ENCODE peak calls at places on chromosome 22, in eight cellular contexts. One of them, this sample, is unnamed.

GRCh38 chr22:38873469-38874411 is 1.7 kb upstream of the CBX6 start:
- DNase-seq in effector CD4-positive, alpha-beta T cell: peak
- DNase-seq in NCI-H1417: peak
- DNase-seq in hippocampal formation: no peak
- DNase-seq in endothelial cell of umbilical vein: no peak
- DNase-seq in posterior vena cava: peak
- DNase-seq in non-pigmented ciliary epithelial cell: no peak
- DNase-seq in stimulated activated CD4-positive, alpha-beta T cell treated with anti-CD3 and anti-CD28 coated beads, Interleukin-4, amount 100 ng/mL, for 4 hours: peak
- DNase-seq in this sample: no peak

GRCh38 chr22:36274547-36274946 is 21.6 kb downstream of the APOL1 start:
- DNase-seq in effector CD4-positive, alpha-beta T cell: no peak
- DNase-seq in NCI-H1417: no peak
- DNase-seq in hippocampal formation: no peak
- DNase-seq in endothelial cell of umbilical vein: no peak
- DNase-seq in posterior vena cava: no peak
- DNase-seq in non-pigmented ciliary epithelial cell: no peak
- DNase-seq in stimulated activated CD4-positive, alpha-beta T cell treated with anti-CD3 and anti-CD28 coated beads, Interleukin-4, amount 100 ng/mL, for 4 hours: no peak
- DNase-seq in this sample: no peak

GRCh38 chr22:27885977-27886842 is 32.8 kb downstream of the PITPNB start:
- DNase-seq in effector CD4-positive, alpha-beta T cell: peak
- DNase-seq in NCI-H1417: peak
- DNase-seq in hippocampal formation: no peak
- DNase-seq in endothelial cell of umbilical vein: peak
- DNase-seq in posterior vena cava: no peak
- DNase-seq in non-pigmented ciliary epithelial cell: peak
- DNase-seq in stimulated activated CD4-positive, alpha-beta T cell treated with anti-CD3 and anti-CD28 coated beads, Interleukin-4, amount 100 ng/mL, for 4 hours: peak
- DNase-seq in this sample: no peak

GRCh38 chr22:23180893-23181762 is 819 bp downstream of the BCR start:
- DNase-seq in effector CD4-positive, alpha-beta T cell: no peak
- DNase-seq in NCI-H1417: no peak
- DNase-seq in hippocampal formation: no peak
- DNase-seq in endothelial cell of umbilical vein: peak
- DNase-seq in posterior vena cava: no peak
- DNase-seq in non-pigmented ciliary epithelial cell: no peak
- DNase-seq in stimulated activated CD4-positive, alpha-beta T cell treated with anti-CD3 and anti-CD28 coated beads, Interleukin-4, amount 100 ng/mL, for 4 hours: no peak
- DNase-seq in this sample: peak

GRCh38 chr22:37501610-37502341 is 15.6 kb upstream of the MFNG start:
- DNase-seq in effector CD4-positive, alpha-beta T cell: no peak
- DNase-seq in NCI-H1417: peak
- DNase-seq in hippocampal formation: no peak
- DNase-seq in endothelial cell of umbilical vein: peak
- DNase-seq in posterior vena cava: no peak
- DNase-seq in non-pigmented ciliary epithelial cell: peak
- DNase-seq in stimulated activated CD4-positive, alpha-beta T cell treated with anti-CD3 and anti-CD28 coated beads, Interleukin-4, amount 100 ng/mL, for 4 hours: no peak
- DNase-seq in this sample: no peak

GRCh38 chr22:36104435-36104834 is 56.1 kb downstream of the APOL3 start:
- DNase-seq in effector CD4-positive, alpha-beta T cell: no peak
- DNase-seq in NCI-H1417: no peak
- DNase-seq in hippocampal formation: no peak
- DNase-seq in endothelial cell of umbilical vein: no peak
- DNase-seq in posterior vena cava: peak
- DNase-seq in non-pigmented ciliary epithelial cell: no peak
- DNase-seq in stimulated activated CD4-positive, alpha-beta T cell treated with anti-CD3 and anti-CD28 coated beads, Interleukin-4, amount 100 ng/mL, for 4 hours: no peak
- DNase-seq in this sample: no peak

GRCh38 chr22:47133263-47133662 is 370.8 kb downstream of the TBC1D22A start:
- DNase-seq in effector CD4-positive, alpha-beta T cell: no peak
- DNase-seq in NCI-H1417: no peak
- DNase-seq in hippocampal formation: no peak
- DNase-seq in endothelial cell of umbilical vein: no peak
- DNase-seq in posterior vena cava: no peak
- DNase-seq in non-pigmented ciliary epithelial cell: no peak
- DNase-seq in stimulated activated CD4-positive, alpha-beta T cell treated with anti-CD3 and anti-CD28 coated beads, Interleukin-4, amount 100 ng/mL, for 4 hours: no peak
- DNase-seq in this sample: no peak

GRCh38 chr22:47376322-47376700 is 613.9 kb downstream of the TBC1D22A start:
- DNase-seq in effector CD4-positive, alpha-beta T cell: no peak
- DNase-seq in NCI-H1417: no peak
- DNase-seq in hippocampal formation: no peak
- DNase-seq in endothelial cell of umbilical vein: no peak
- DNase-seq in posterior vena cava: no peak
- DNase-seq in non-pigmented ciliary epithelial cell: no peak
- DNase-seq in stimulated activated CD4-positive, alpha-beta T cell treated with anti-CD3 and anti-CD28 coated beads, Interleukin-4, amount 100 ng/mL, for 4 hours: no peak
- DNase-seq in this sample: no peak

GRCh38 chr22:19035474-19036228 is 86.6 kb downstream of the DGCR2 start:
- DNase-seq in effector CD4-positive, alpha-beta T cell: no peak
- DNase-seq in NCI-H1417: no peak
- DNase-seq in hippocampal formation: no peak
- DNase-seq in endothelial cell of umbilical vein: no peak
- DNase-seq in posterior vena cava: no peak
- DNase-seq in non-pigmented ciliary epithelial cell: no peak
- DNase-seq in stimulated activated CD4-positive, alpha-beta T cell treated with anti-CD3 and anti-CD28 coated beads, Interleukin-4, amount 100 ng/mL, for 4 hours: no peak
- DNase-seq in this sample: peak

GRCh38 chr22:42887523-42888507 is 30.7 kb upstream of the ARFGAP3 start:
- DNase-seq in effector CD4-positive, alpha-beta T cell: no peak
- DNase-seq in NCI-H1417: no peak
- DNase-seq in hippocampal formation: no peak
- DNase-seq in endothelial cell of umbilical vein: no peak
- DNase-seq in posterior vena cava: no peak
- DNase-seq in non-pigmented ciliary epithelial cell: no peak
- DNase-seq in stimulated activated CD4-positive, alpha-beta T cell treated with anti-CD3 and anti-CD28 coated beads, Interleukin-4, amount 100 ng/mL, for 4 hours: no peak
- DNase-seq in this sample: no peak

GRCh38 chr22:23386822-23387580 is 193.1 kb downstream of the IGLL1 start:
- DNase-seq in effector CD4-positive, alpha-beta T cell: no peak
- DNase-seq in NCI-H1417: no peak
- DNase-seq in hippocampal formation: no peak
- DNase-seq in endothelial cell of umbilical vein: no peak
- DNase-seq in posterior vena cava: peak
- DNase-seq in non-pigmented ciliary epithelial cell: no peak
- DNase-seq in stimulated activated CD4-positive, alpha-beta T cell treated with anti-CD3 and anti-CD28 coated beads, Interleukin-4, amount 100 ng/mL, for 4 hours: no peak
- DNase-seq in this sample: no peak

GRCh38 chr22:42830161-42830560 is 26.9 kb downstream of the ARFGAP3 start:
- DNase-seq in effector CD4-positive, alpha-beta T cell: no peak
- DNase-seq in NCI-H1417: no peak
- DNase-seq in hippocampal formation: no peak
- DNase-seq in endothelial cell of umbilical vein: no peak
- DNase-seq in posterior vena cava: no peak
- DNase-seq in non-pigmented ciliary epithelial cell: no peak
- DNase-seq in stimulated activated CD4-positive, alpha-beta T cell treated with anti-CD3 and anti-CD28 coated beads, Interleukin-4, amount 100 ng/mL, for 4 hours: no peak
- DNase-seq in this sample: no peak

GRCh38 chr22:49046546-49047305 is 780.9 kb downstream of the BRD1 start:
- DNase-seq in effector CD4-positive, alpha-beta T cell: no peak
- DNase-seq in NCI-H1417: peak
- DNase-seq in hippocampal formation: peak
- DNase-seq in endothelial cell of umbilical vein: no peak
- DNase-seq in posterior vena cava: peak
- DNase-seq in non-pigmented ciliary epithelial cell: no peak
- DNase-seq in stimulated activated CD4-positive, alpha-beta T cell treated with anti-CD3 and anti-CD28 coated beads, Interleukin-4, amount 100 ng/mL, for 4 hours: no peak
- DNase-seq in this sample: peak

GRCh38 chr22:23105919-23106853 is 35.6 kb downstream of the RSPH14 start:
- DNase-seq in effector CD4-positive, alpha-beta T cell: no peak
- DNase-seq in NCI-H1417: no peak
- DNase-seq in hippocampal formation: no peak
- DNase-seq in endothelial cell of umbilical vein: no peak
- DNase-seq in posterior vena cava: no peak
- DNase-seq in non-pigmented ciliary epithelial cell: no peak
- DNase-seq in stimulated activated CD4-positive, alpha-beta T cell treated with anti-CD3 and anti-CD28 coated beads, Interleukin-4, amount 100 ng/mL, for 4 hours: no peak
- DNase-seq in this sample: no peak

GRCh38 chr22:49656291-49656851 is 171.3 kb downstream of the BRD1 start:
- DNase-seq in effector CD4-positive, alpha-beta T cell: no peak
- DNase-seq in NCI-H1417: no peak
- DNase-seq in hippocampal formation: no peak
- DNase-seq in endothelial cell of umbilical vein: no peak
- DNase-seq in posterior vena cava: no peak
- DNase-seq in non-pigmented ciliary epithelial cell: no peak
- DNase-seq in stimulated activated CD4-positive, alpha-beta T cell treated with anti-CD3 and anti-CD28 coated beads, Interleukin-4, amount 100 ng/mL, for 4 hours: no peak
- DNase-seq in this sample: no peak

GRCh38 chr22:27581688-27582087 is 219.9 kb downstream of the MN1 start:
- DNase-seq in effector CD4-positive, alpha-beta T cell: no peak
- DNase-seq in NCI-H1417: no peak
- DNase-seq in hippocampal formation: peak
- DNase-seq in endothelial cell of umbilical vein: no peak
- DNase-seq in posterior vena cava: peak
- DNase-seq in non-pigmented ciliary epithelial cell: no peak
- DNase-seq in stimulated activated CD4-positive, alpha-beta T cell treated with anti-CD3 and anti-CD28 coated beads, Interleukin-4, amount 100 ng/mL, for 4 hours: no peak
- DNase-seq in this sample: no peak

GRCh38 chr22:29073618-29074275 is 912 bp downstream of the KREMEN1 start:
- DNase-seq in effector CD4-positive, alpha-beta T cell: no peak
- DNase-seq in NCI-H1417: no peak
- DNase-seq in hippocampal formation: peak
- DNase-seq in endothelial cell of umbilical vein: no peak
- DNase-seq in posterior vena cava: no peak
- DNase-seq in non-pigmented ciliary epithelial cell: no peak
- DNase-seq in stimulated activated CD4-positive, alpha-beta T cell treated with anti-CD3 and anti-CD28 coated beads, Interleukin-4, amount 100 ng/mL, for 4 hours: peak
- DNase-seq in this sample: peak

GRCh38 chr22:35330258-35330861 is 30.7 kb downstream of the TOM1 start:
- DNase-seq in effector CD4-positive, alpha-beta T cell: peak
- DNase-seq in NCI-H1417: no peak
- DNase-seq in hippocampal formation: no peak
- DNase-seq in endothelial cell of umbilical vein: peak
- DNase-seq in posterior vena cava: peak
- DNase-seq in non-pigmented ciliary epithelial cell: no peak
- DNase-seq in stimulated activated CD4-positive, alpha-beta T cell treated with anti-CD3 and anti-CD28 coated beads, Interleukin-4, amount 100 ng/mL, for 4 hours: peak
- DNase-seq in this sample: no peak

GRCh38 chr22:37929390-37929789 is 23.3 kb downstream of the MICALL1 start:
- DNase-seq in effector CD4-positive, alpha-beta T cell: no peak
- DNase-seq in NCI-H1417: no peak
- DNase-seq in hippocampal formation: no peak
- DNase-seq in endothelial cell of umbilical vein: no peak
- DNase-seq in posterior vena cava: no peak
- DNase-seq in non-pigmented ciliary epithelial cell: no peak
- DNase-seq in stimulated activated CD4-positive, alpha-beta T cell treated with anti-CD3 and anti-CD28 coated beads, Interleukin-4, amount 100 ng/mL, for 4 hours: no peak
- DNase-seq in this sample: no peak

GRCh38 chr22:44118645-44119315 is 61.9 kb upstream of the PARVG start:
- DNase-seq in effector CD4-positive, alpha-beta T cell: no peak
- DNase-seq in NCI-H1417: no peak
- DNase-seq in hippocampal formation: no peak
- DNase-seq in endothelial cell of umbilical vein: no peak
- DNase-seq in posterior vena cava: peak
- DNase-seq in non-pigmented ciliary epithelial cell: no peak
- DNase-seq in stimulated activated CD4-positive, alpha-beta T cell treated with anti-CD3 and anti-CD28 coated beads, Interleukin-4, amount 100 ng/mL, for 4 hours: no peak
- DNase-seq in this sample: no peak

GRCh38 chr22:33923660-33924246 is 3.5 kb upstream of the LARGE1 start:
- DNase-seq in effector CD4-positive, alpha-beta T cell: no peak
- DNase-seq in NCI-H1417: peak
- DNase-seq in hippocampal formation: peak
- DNase-seq in endothelial cell of umbilical vein: peak
- DNase-seq in posterior vena cava: no peak
- DNase-seq in non-pigmented ciliary epithelial cell: no peak
- DNase-seq in stimulated activated CD4-positive, alpha-beta T cell treated with anti-CD3 and anti-CD28 coated beads, Interleukin-4, amount 100 ng/mL, for 4 hours: peak
- DNase-seq in this sample: peak

GRCh38 chr22:40348025-40348658 is 1.8 kb downstream of the ADSL start:
- DNase-seq in effector CD4-positive, alpha-beta T cell: peak
- DNase-seq in NCI-H1417: no peak
- DNase-seq in hippocampal formation: no peak
- DNase-seq in endothelial cell of umbilical vein: peak
- DNase-seq in posterior vena cava: no peak
- DNase-seq in non-pigmented ciliary epithelial cell: no peak
- DNase-seq in stimulated activated CD4-positive, alpha-beta T cell treated with anti-CD3 and anti-CD28 coated beads, Interleukin-4, amount 100 ng/mL, for 4 hours: peak
- DNase-seq in this sample: peak

This sample was measured in retina.